ENCODE peak calls at places on chromosome 21, in six cellular contexts. W is GF-D8; L is heart left ventricle; U is NCI-H1436 treated with DMSO at 0.1 percent for 48 hours; D is CD8-positive, alpha-beta memory T cell; M is amniotic stem cell. R is an unnamed sample.

GRCh38 chr21:42161957-42162681 is 56.8 kb upstream of the ABCG1 start:
- DNase-seq in M (no peak), D (peak), W (no peak), L (no peak), U (no peak), R (peak)

GRCh38 chr21:41767606-41768370 is 936 bp upstream of the RIPK4 start:
- DNase-seq in D (no peak), M (no peak), L (no peak), U (no peak), W (no peak), R (peak)

GRCh38 chr21:45102391-45102932 is 28.1 kb downstream of the ADARB1 start:
- DNase-seq in D (no peak), W (no peak), L (no peak), U (no peak), M (peak), R (peak)

GRCh38 chr21:35611752-35612151 is 448.6 kb downstream of the SETD4 start:
- DNase-seq in U (no peak), L (no peak), W (no peak), D (no peak), M (no peak), R (no peak)

GRCh38 chr21:23026878-23027277 is 2028.7 kb downstream of the NCAM2 start:
- DNase-seq in W (no peak), D (no peak), U (no peak), M (no peak), L (no peak), R (no peak)

GRCh38 chr21:37868896-37869295 is 47.4 kb downstream of the KCNJ6 start:
- DNase-seq in W (no peak), M (no peak), L (no peak), D (no peak), U (no peak), R (no peak)

GRCh38 chr21:45383615-45384201 is 21.3 kb upstream of the COL18A1 start:
- DNase-seq in D (no peak), M (no peak), L (peak), W (no peak), U (no peak), R (no peak)

GRCh38 chr21:33058468-33059318 is 11.2 kb upstream of the OLIG1 start:
- DNase-seq in U (no peak), D (no peak), W (no peak), M (no peak), L (peak), R (peak)

GRCh38 chr21:28127390-28127789 is 865.3 kb downstream of the LTN1 start:
- DNase-seq in D (no peak), W (no peak), L (no peak), M (no peak), U (no peak), R (no peak)

GRCh38 chr21:25313891-25314646 is 293.2 kb downstream of the MRPL39 start:
- DNase-seq in U (no peak), L (no peak), D (no peak), M (no peak), W (no peak), R (peak)

GRCh38 chr21:46205121-46205520 is 20.9 kb upstream of the SPATC1L start:
- DNase-seq in M (no peak), W (no peak), D (no peak), L (no peak), U (no peak), R (no peak)

GRCh38 chr21:44885615-44886014 is 12.1 kb upstream of the PTTG1IP start:
- DNase-seq in U (no peak), M (no peak), D (no peak), L (peak), W (no peak), R (no peak)

GRCh38 chr21:36510911-36511310 is 31.0 kb upstream of the CLDN14 start:
- DNase-seq in U (no peak), D (no peak), W (no peak), M (no peak), L (no peak), R (peak)

GRCh38 chr21:31636874-31637273 is 22.6 kb upstream of the SOD1 start:
- DNase-seq in W (no peak), M (no peak), U (no peak), L (no peak), D (no peak), R (no peak)

GRCh38 chr21:41411449-41412089 is 14.5 kb upstream of the MX1 start:
- DNase-seq in M (no peak), U (peak), L (peak), D (no peak), W (no peak), R (no peak)

GRCh38 chr21:26939532-26940181 is 27.2 kb downstream of the ADAMTS5 start:
- DNase-seq in L (peak), W (no peak), U (no peak), D (no peak), M (no peak), R (no peak)

GRCh38 chr21:45421071-45421845 is 16.3 kb downstream of the COL18A1 start:
- DNase-seq in L (peak), U (no peak), D (no peak), M (no peak), W (no peak), R (no peak)

GRCh38 chr21:45768741-45769049 is 125.2 kb downstream of the PCBP3 start:
- DNase-seq in W (no peak), U (no peak), D (peak), L (no peak), M (no peak), R (no peak)

GRCh38 chr21:45355573-45355972 is 49.4 kb upstream of the COL18A1 start:
- DNase-seq in W (no peak), L (peak), M (no peak), D (no peak), U (no peak), R (no peak)

GRCh38 chr21:36756527-36756926 is 57.6 kb downstream of the SIM2 start:
- DNase-seq in M (no peak), W (no peak), L (no peak), U (no peak), D (no peak), R (no peak)

GRCh38 chr21:15221799-15222386 is 157.1 kb upstream of the NRIP1 start:
- DNase-seq in M (no peak), D (no peak), L (peak), W (no peak), U (no peak), R (peak)

GRCh38 chr21:34737115-34737514 is 68.3 kb downstream of the CLIC6 start:
- DNase-seq in U (no peak), D (no peak), L (no peak), W (no peak), M (no peak), R (no peak)

GRCh38 chr21:36239585-36239984 is 80.4 kb upstream of the MORC3 start:
- DNase-seq in D (no peak), U (no peak), W (no peak), M (no peak), L (no peak), R (no peak)

GRCh38 chr21:45835301-45836267 is 146.0 kb upstream of the COL6A1 start:
- DNase-seq in L (no peak), W (no peak), D (no peak), U (no peak), M (no peak), R (no peak)

GRCh38 chr21:36255650-36256047 is 64.3 kb upstream of the MORC3 start:
- DNase-seq in L (no peak), U (no peak), D (no peak), W (no peak), M (no peak), R (no peak)

GRCh38 chr21:35850029-35850428 is 210.3 kb downstream of the SETD4 start:
- DNase-seq in L (no peak), W (no peak), U (no peak), M (peak), D (no peak), R (no peak)

R was measured in Kasumi-1.